ENCODE peak calls at places on chromosomes 2 and 18, in four cellular contexts. One of them, this sample, is unnamed.

GRCh38 chr18:42029100-42029499 is 74.1 kb downstream of the PIK3C3 start:
- DNase-seq in K562: no peak
- DNase-seq in BJ: no peak
- DNase-seq in tibial nerve: no peak
- DNase-seq in this sample: no peak

GRCh38 chr2:221716434-221717303 is 144.6 kb upstream of the EPHA4 start:
- DNase-seq in BJ: no peak
- DNase-seq in K562: no peak
- DNase-seq in tibial nerve: no peak
- DNase-seq in this sample: no peak

GRCh38 chr18:50439460-50440015 is 64.7 kb downstream of the SKA1 start:
- DNase-seq in BJ: no peak
- DNase-seq in K562: no peak
- DNase-seq in tibial nerve: no peak
- DNase-seq in this sample: no peak

GRCh38 chr2:180196419-180196977 is 189.4 kb upstream of the CWC22 start:
- DNase-seq in tibial nerve: no peak
- DNase-seq in BJ: no peak
- DNase-seq in K562: no peak
- DNase-seq in this sample: no peak

GRCh38 chr18:35942661-35943060 is 29.8 kb upstream of the RMP24 start:
- DNase-seq in BJ: no peak
- DNase-seq in tibial nerve: no peak
- DNase-seq in K562: no peak
- DNase-seq in this sample: no peak

GRCh38 chr2:66001538-66001937 is 433.4 kb upstream of the MEIS1 start:
- DNase-seq in BJ: no peak
- DNase-seq in K562: no peak
- DNase-seq in tibial nerve: no peak
- DNase-seq in this sample: no peak

GRCh38 chr2:94956797-94957391 is 68.6 kb upstream of the MAL start:
- DNase-seq in K562: peak
- DNase-seq in tibial nerve: peak
- DNase-seq in BJ: no peak
- DNase-seq in this sample: no peak

GRCh38 chr2:15726321-15727057 is 134.8 kb downstream of the DDX1 start:
- DNase-seq in tibial nerve: no peak
- DNase-seq in K562: no peak
- DNase-seq in BJ: no peak
- DNase-seq in this sample: no peak

GRCh38 chr2:207871506-207871905 is 101.8 kb upstream of the FZD5 start:
- DNase-seq in BJ: no peak
- DNase-seq in K562: no peak
- DNase-seq in tibial nerve: no peak
- DNase-seq in this sample: no peak

GRCh38 chr2:20589975-20590703 is 60.8 kb downstream of the HS1BP3 start:
- DNase-seq in K562: no peak
- DNase-seq in tibial nerve: no peak
- DNase-seq in BJ: no peak
- DNase-seq in this sample: no peak

GRCh38 chr18:25517881-25518715 is 166.1 kb upstream of the ZNF521 start:
- DNase-seq in BJ: no peak
- DNase-seq in tibial nerve: no peak
- DNase-seq in K562: no peak
- DNase-seq in this sample: no peak

GRCh38 chr2:44120428-44120827 is 48.2 kb upstream of the PPM1B start:
- DNase-seq in BJ: peak
- DNase-seq in tibial nerve: no peak
- DNase-seq in K562: no peak
- DNase-seq in this sample: no peak

GRCh38 chr2:117771969-117772630 is 42.4 kb upstream of the DDX18 start:
- DNase-seq in K562: no peak
- DNase-seq in BJ: no peak
- DNase-seq in tibial nerve: no peak
- DNase-seq in this sample: no peak

GRCh38 chr2:99278793-99279291 is 22.2 kb downstream of the LYG1 start:
- DNase-seq in tibial nerve: no peak
- DNase-seq in K562: no peak
- DNase-seq in BJ: peak
- DNase-seq in this sample: peak

GRCh38 chr2:64338910-64339500 is 115.0 kb upstream of the LGALSL start:
- DNase-seq in BJ: no peak
- DNase-seq in tibial nerve: no peak
- DNase-seq in K562: no peak
- DNase-seq in this sample: no peak

GRCh38 chr2:241903121-241904010 is 33.8 kb downstream of the RTP5 start:
- DNase-seq in K562: no peak
- DNase-seq in BJ: no peak
- DNase-seq in tibial nerve: no peak
- DNase-seq in this sample: no peak

GRCh38 chr2:17506736-17507616 is 11.3 kb downstream of the RAD51AP2 start:
- DNase-seq in K562: no peak
- DNase-seq in BJ: no peak
- DNase-seq in tibial nerve: no peak
- DNase-seq in this sample: peak

GRCh38 chr2:37654419-37654818 is 17.0 kb downstream of the CDC42EP3 start:
- DNase-seq in K562: no peak
- DNase-seq in BJ: no peak
- DNase-seq in tibial nerve: no peak
- DNase-seq in this sample: no peak

DNA sequence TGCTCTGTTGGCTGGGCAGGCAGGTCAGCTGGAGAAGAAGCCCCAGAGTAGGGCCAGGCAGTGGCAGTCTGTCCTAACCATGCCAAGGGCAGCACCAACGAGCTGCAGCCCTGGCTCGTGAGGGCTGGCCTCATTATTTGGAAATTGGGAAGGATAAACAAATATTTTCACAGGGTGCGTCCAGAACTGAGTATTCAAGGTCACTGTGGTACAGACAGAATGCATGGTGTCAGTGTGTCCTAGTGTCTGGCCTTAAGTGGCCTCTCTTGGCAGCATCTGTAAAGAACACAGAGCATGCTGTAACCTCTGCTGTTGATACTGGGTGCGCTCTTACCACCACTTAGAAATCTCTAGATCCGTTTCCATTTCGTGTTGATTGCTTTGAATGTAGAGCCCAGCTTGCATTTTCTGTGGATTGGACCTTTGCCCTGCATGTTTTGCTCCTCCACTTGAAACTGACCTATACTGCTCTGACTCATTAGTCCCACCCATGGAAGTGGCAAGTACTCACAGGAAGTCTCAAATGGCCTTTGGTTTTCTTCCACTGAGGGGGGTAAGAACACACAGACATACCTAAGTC is 88.2 kb downstream of the GREB1L start:
- DNase-seq in tibial nerve: peak
- DNase-seq in BJ: peak
- DNase-seq in K562: no peak
- DNase-seq in this sample: peak
- H3K4me3 ChIP-seq in tibial nerve: no peak
- H3K4me3 ChIP-seq in BJ: no peak
- H3K4me3 ChIP-seq in K562: no peak
- H3K4me3 ChIP-seq in this sample: no peak

DNA sequence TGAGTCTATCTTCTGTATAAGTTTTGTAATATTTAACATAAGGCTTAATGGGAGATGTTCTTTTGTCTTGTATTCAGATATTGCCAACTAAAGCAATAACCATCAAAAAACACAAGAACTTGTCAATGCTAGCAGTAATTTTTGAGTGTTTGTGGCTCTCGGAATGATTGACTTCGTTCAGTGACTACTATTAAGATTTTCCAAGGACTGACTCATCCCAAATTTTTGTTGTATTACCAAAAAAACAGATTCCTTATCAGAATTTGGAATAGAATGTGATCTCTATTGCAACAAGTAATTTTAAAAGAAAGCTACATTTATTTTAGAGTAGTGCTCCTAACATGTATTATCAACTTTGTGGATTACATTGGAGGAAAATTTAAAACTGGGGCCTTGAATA is 8.1 kb downstream of the NABP1 start:
- DNase-seq in K562: no peak
- DNase-seq in tibial nerve: no peak
- DNase-seq in BJ: no peak
- DNase-seq in this sample: no peak
- TF ChIP-seq CTCF in K562: no peak
- TF ChIP-seq CTCF in tibial nerve: no peak
- TF ChIP-seq CTCF in BJ: no peak
- TF ChIP-seq CTCF in this sample: no peak

GRCh38 chr2:161418275-161418714 is 2.2 kb downstream of the TBR1 start:
- DNase-seq in K562: no peak
- DNase-seq in BJ: no peak
- DNase-seq in tibial nerve: no peak
- DNase-seq in this sample: no peak

GRCh38 chr2:161418715-161419337 is 2.7 kb downstream of the TBR1 start:
- DNase-seq in tibial nerve: no peak
- DNase-seq in BJ: no peak
- DNase-seq in K562: no peak
- DNase-seq in this sample: no peak

GRCh38 chr2:161416294-161416632 is at the start of gene TBR1:
- DNase-seq in BJ: no peak
- DNase-seq in K562: no peak
- DNase-seq in tibial nerve: no peak
- DNase-seq in this sample: no peak

GRCh38 chr2:161416633-161417427 is 733 bp downstream of the TBR1 start:
- DNase-seq in BJ: no peak
- DNase-seq in K562: no peak
- DNase-seq in tibial nerve: no peak
- DNase-seq in this sample: no peak

GRCh38 chr2:161417428-161418274 is 1.6 kb downstream of the TBR1 start:
- DNase-seq in BJ: no peak
- DNase-seq in K562: no peak
- DNase-seq in tibial nerve: no peak
- DNase-seq in this sample: no peak
- H3K4me3 ChIP-seq in BJ: no peak
- H3K4me3 ChIP-seq in K562: no peak
- H3K4me3 ChIP-seq in tibial nerve: no peak
- H3K4me3 ChIP-seq in this sample: no peak

DNA sequence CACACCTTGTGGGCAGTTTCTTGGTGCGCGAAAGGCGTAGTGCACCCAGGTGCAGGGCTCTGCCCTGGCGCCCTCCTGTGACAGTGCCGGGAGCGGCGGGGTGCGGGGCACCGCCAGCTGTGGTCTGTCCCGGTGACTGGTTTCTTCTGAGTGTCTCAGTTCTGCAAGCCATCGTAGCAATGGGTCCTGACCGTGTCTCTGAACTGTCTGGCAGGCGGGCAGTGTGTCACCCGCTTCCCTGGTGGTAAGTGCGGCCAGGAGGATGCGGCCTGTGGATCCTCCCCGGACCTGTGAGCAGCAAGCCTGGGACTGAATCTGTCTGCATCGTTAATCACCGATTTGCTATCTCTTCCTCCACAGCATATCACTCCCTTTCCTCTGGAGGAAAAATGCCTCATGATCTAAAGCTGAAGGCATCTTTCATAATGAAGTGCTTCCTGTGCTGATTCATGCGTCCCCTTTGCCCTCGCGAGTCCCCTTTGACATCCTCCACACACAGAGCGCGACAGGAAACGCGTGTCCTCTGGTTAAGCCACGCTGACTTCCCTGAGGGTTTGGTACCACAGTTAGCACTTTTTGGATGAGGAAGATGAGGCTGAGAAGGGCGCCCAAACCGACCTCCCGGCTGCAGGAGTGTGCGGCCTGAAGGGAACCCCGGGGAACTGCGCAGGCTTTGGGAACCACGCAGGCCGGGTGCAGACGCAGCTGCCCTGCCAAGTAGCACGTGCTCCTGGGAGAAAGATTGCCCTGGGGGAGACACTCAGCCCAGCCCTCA is 416.0 kb upstream of the HS6ST1 start:
- DNase-seq in tibial nerve: no peak
- DNase-seq in BJ: no peak
- DNase-seq in K562: no peak
- DNase-seq in this sample: no peak
- TF ChIP-seq CTCF in tibial nerve: no peak
- TF ChIP-seq CTCF in BJ: no peak
- TF ChIP-seq CTCF in K562: no peak
- TF ChIP-seq CTCF in this sample: no peak

DNA sequence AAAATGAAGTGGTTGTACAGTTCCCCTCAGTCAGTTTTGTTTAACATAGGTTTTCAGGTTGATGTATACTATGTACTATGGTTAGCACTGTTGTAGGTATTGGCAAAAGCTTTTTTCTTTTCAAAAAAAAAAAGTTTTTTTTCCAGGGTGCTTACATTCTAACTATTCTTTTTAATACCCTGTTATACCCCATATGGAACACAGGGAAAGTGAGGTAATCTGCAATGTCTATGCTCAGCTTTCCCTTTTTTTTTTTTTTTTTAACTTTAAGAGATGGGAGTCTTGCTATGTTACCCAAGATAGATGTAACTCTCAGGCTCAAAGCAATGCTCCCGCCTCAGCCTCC is 590 bp upstream of the CCDC138 start:
- DNase-seq in K562: no peak
- DNase-seq in tibial nerve: no peak
- DNase-seq in BJ: no peak
- DNase-seq in this sample: no peak
- H3K4me3 ChIP-seq in K562: peak
- H3K4me3 ChIP-seq in tibial nerve: peak
- H3K4me3 ChIP-seq in BJ: peak
- H3K4me3 ChIP-seq in this sample: peak

This sample was measured in epithelial cell of proximal tubule.